ENCODE peak calls at places on chromosomes 5 and 9, in four cellular contexts. C, F, T and B are unnamed samples.

GRCh38 chr9:124665391-124666058 is 105.6 kb downstream of the NR6A1 start:
- DNase-seq in C (no peak), F (peak), T (no peak), B (no peak)

GRCh38 chr5:116876240-116876840 is 301.7 kb upstream of the SEMA6A start:
- DNase-seq in T (no peak), C (no peak), F (no peak), B (no peak)

GRCh38 chr5:38780950-38781349 is 64.9 kb upstream of the OSMR start:
- DNase-seq in C (no peak), T (peak), F (peak), B (no peak)

GRCh38 chr5:140595538-140595937 is 30.9 kb downstream of the SLC35A4 start:
- DNase-seq in C (no peak), T (peak), F (peak), B (no peak)

GRCh38 chr9:95105519-95106287 is 211.8 kb downstream of the FANCC start:
- DNase-seq in T (no peak), F (no peak), C (no peak), B (no peak)

GRCh38 chr5:140165101-140165920 is 9.7 kb upstream of the CYSTM1 start:
- DNase-seq in F (no peak), T (no peak), C (peak), B (no peak)

GRCh38 chr5:36252722-36253340 is 11.1 kb upstream of the NADK2 start:
- DNase-seq in T (no peak), F (no peak), C (no peak), B (no peak)

GRCh38 chr9:103407260-103407659 is 412.1 kb downstream of the CYLC2 start:
- DNase-seq in C (no peak), T (no peak), F (no peak), B (no peak)

GRCh38 chr9:119365291-119366027 is 3.8 kb downstream of the BRINP1 start:
- DNase-seq in F (peak), T (peak), C (peak), B (peak)

GRCh38 chr5:38370341-38371100 is 112.2 kb downstream of the EGFLAM start:
- DNase-seq in C (no peak), T (peak), F (no peak), B (no peak)

DNA sequence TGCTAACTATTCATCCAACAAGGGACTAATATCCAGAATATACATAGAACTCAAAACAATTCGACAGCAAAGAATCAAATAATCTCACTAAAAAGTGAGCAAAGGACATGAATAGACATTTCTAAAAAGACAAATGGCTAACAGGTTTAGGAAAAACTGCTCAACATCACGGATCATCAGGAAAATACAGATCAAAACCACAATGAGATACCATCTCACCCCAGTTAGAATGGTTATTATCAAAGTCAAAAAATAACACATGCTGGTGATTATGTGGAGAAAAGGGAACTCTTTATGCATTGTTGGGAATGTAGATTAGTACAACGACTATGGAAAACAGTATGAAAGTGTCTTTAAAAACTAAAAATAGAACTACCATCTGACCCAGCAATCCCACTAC is 150.1 kb downstream of the DEPDC1B start:
- DNase-seq in T (no peak), C (no peak), F (no peak), B (no peak)
- H3K4me3 ChIP-seq in T (no peak), C (no peak), F (no peak), B (no peak)

GRCh38 chr9:130186051-130186450 is 13.8 kb downstream of the NCS1 start:
- DNase-seq in C (no peak), F (no peak), T (no peak), B (no peak)
- H3K4me3 ChIP-seq in C (no peak), F (no peak), T (peak), B (no peak)

GRCh38 chr9:91818226-91818587 is 131.8 kb downstream of the ROR2 start:
- DNase-seq in F (no peak), T (no peak), C (no peak), B (no peak)
- H3K4me3 ChIP-seq in F (no peak), T (no peak), C (no peak), B (no peak)

GRCh38 chr9:91037511-91038482 is 236.2 kb downstream of the SYK start:
- DNase-seq in C (no peak), F (peak), T (no peak), B (no peak)
- H3K4me3 ChIP-seq in C (no peak), F (no peak), T (peak), B (peak)

GRCh38 chr9:2241461-2241874 is 226.3 kb downstream of the SMARCA2 start:
- DNase-seq in F (peak), T (peak), C (peak), B (peak)
- H3K4me3 ChIP-seq in F (peak), T (peak), C (peak), B (peak)

DNA sequence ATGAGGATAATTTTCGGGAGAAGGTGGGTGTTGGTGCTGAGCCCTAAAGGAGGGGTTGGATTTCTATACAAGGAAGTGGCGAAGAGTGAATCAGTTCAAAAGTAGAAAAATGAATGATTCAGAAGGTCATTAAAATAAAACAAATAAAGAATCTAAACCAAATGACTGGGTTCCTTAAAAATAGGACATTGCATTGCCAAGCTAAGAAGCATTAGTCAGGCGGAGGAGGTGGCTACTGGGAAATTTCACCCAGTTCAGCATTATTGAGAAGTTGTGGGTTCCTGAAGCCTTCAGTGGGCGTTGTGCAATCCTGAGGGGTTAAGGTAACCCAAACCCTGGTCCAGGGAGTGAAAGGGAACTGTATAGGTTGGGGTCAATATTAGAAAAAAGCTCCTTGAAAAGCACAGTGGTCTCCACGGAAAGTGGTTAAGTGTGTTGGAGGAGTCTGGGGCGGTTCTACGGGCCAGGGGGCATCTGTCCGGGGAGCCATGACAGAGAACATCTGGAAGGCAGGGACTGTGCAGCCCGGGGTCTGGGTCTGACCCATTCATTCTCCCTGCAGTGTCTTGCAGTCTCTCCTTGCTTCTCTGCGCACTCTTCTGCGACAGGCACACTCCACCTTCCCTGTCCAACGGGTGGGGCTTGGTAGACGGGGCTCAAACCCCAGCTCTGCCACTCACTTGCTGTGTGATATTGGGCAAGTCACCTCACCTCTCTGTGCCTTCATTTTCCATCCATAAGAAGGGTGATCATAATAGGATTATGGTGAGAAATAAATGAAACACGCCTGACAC is 27.6 kb upstream of the DUSP1 start:
- DNase-seq in F (no peak), C (peak), T (no peak), B (no peak)
- H3K4me3 ChIP-seq in F (no peak), C (no peak), T (no peak), B (no peak)